ENCODE peak calls at places on chromosome X, in four cellular contexts. U is retina; C is HCEC 1CT; M is stimulated activated CD4-positive, alpha-beta T cell treated with anti-CD3 and anti-CD28 coated beads, Interleukin-12 subunit alpha, Interleukin-12 subunit beta, amount 100 ng/mL, for 4 hours. H is an unnamed sample.

GRCh38 chrX:87517571-87518141 is at the start of gene KLHL4:
- DNase-seq in M (no peak), U (peak), C (no peak), H (no peak)

GRCh38 chrX:100649550-100650356 is 5.8 kb downstream of the SRPX2 start:
- DNase-seq in U (no peak), C (peak), M (no peak), H (no peak)

GRCh38 chrX:134715930-134716619 is 57.8 kb upstream of the PLAC1 start:
- DNase-seq in C (no peak), U (no peak), M (no peak), H (no peak)

GRCh38 chrX:44971674-44972073 is 98.7 kb downstream of the KDM6A start:
- DNase-seq in C (no peak), U (no peak), M (no peak), H (no peak)

GRCh38 chrX:26557691-26558321 is 341.8 kb downstream of the MAGEB5 start:
- DNase-seq in U (no peak), M (no peak), C (no peak), H (no peak)

GRCh38 chrX:25009407-25009806 is 6.4 kb downstream of the ARX start:
- DNase-seq in M (no peak), U (no peak), C (no peak), H (no peak)

GRCh38 chrX:9627827-9628406 is 137.7 kb downstream of the GPR143 start:
- DNase-seq in M (no peak), U (no peak), C (peak), H (no peak)

GRCh38 chrX:7225338-7225737 is 77.4 kb upstream of the PUDP start:
- DNase-seq in M (no peak), U (no peak), C (no peak), H (no peak)

GRCh38 chrX:15820106-15821073 is 30.1 kb downstream of the ZRSR2 start:
- DNase-seq in C (no peak), U (no peak), M (no peak), H (no peak)

H was measured in activated T-cell treated with anti-CD3 and anti-CD28 coated beads, Interleukin-2, amount 50 U/mL, for 24 hours.